ENCODE peak calls at places on chromosomes 6 and 20, in seven cellular contexts. F is CD8-positive, alpha-beta memory T cell; Y is heart right ventricle; H is H1; B is Panc1; O is Karpas-422; A is PC-3. J is an unnamed sample. For H3K4me1, the result is how much of the 10 kb centered on the place peaks cover.

GRCh38 chr6:17233531-17233930 is 47.6 kb upstream of the RBM24 start:
- DNase-seq in F (no peak), B (no peak), A (peak), O (no peak), Y (no peak), H (no peak), J (no peak)

GRCh38 chr6:168415149-168415992 is 25.6 kb upstream of the SMOC2 start:
- DNase-seq in H (no peak), Y (peak), O (no peak), A (no peak), F (no peak), B (no peak), J (peak)

GRCh38 chr6:26032387-26033131 is 54.7 kb upstream of the HFE start:
- DNase-seq in H (no peak), A (peak), Y (no peak), F (no peak), B (no peak), O (no peak), J (no peak)

GRCh38 chr6:124053315-124053714 is 249.7 kb downstream of the NKAIN2 start:
- DNase-seq in B (no peak), H (no peak), A (no peak), O (no peak), Y (no peak), F (no peak), J (no peak)

GRCh38 chr6:1610497-1611321 is 994 bp downstream of the FOXC1 start:
- DNase-seq in H (no peak), O (no peak), A (peak), F (no peak), Y (no peak), B (no peak), J (no peak)

GRCh38 chr20:38434770-38435554 is at the start of gene SNHG17:
- DNase-seq in F (peak), H (peak), Y (peak), O (peak), A (peak), B (peak), J (peak)

GRCh38 chr6:142323377-142323776 is 21.6 kb downstream of the ADGRG6 start:
- DNase-seq in B (peak), A (peak), Y (no peak), O (no peak), H (no peak), F (no peak), J (no peak)

GRCh38 chr6:22845467-22845866 is 276.1 kb downstream of the HDGFL1 start:
- DNase-seq in B (no peak), F (no peak), O (no peak), A (no peak), H (no peak), Y (no peak), J (no peak)

GRCh38 chr6:42932412-42932811 is 3.1 kb downstream of the CNPY3 start:
- DNase-seq in B (no peak), F (no peak), H (no peak), O (no peak), A (no peak), Y (no peak), J (no peak)

GRCh38 chr6:23213651-23214050 is 644.3 kb downstream of the HDGFL1 start:
- DNase-seq in A (peak), B (no peak), F (no peak), H (no peak), O (no peak), Y (no peak), J (no peak)

GRCh38 chr6:151475653-151476523 is 17.9 kb upstream of the CCDC170 start:
- DNase-seq in H (peak), F (peak), B (peak), O (peak), A (peak), Y (peak), J (peak)

GRCh38 chr6:32666420-32667300 is at the start of gene HLA-DQB1:
- DNase-seq in H (no peak), O (peak), F (peak), B (no peak), A (peak), Y (peak), J (peak)

GRCh38 chr6:161272600-161273355 is 1.1 kb downstream of the AGPAT4 start:
- DNase-seq in O (no peak), Y (peak), A (no peak), F (no peak), B (no peak), H (no peak), J (peak)

GRCh38 chr20:38505091-38505455 is 32.4 kb downstream of the RALGAPB start:
- DNase-seq in O (no peak), H (no peak), A (no peak), Y (no peak), F (no peak), B (no peak), J (no peak)

GRCh38 chr20:2080532-2081224 is 20.9 kb upstream of the STK35 start:
- DNase-seq in F (no peak), B (no peak), Y (no peak), H (no peak), O (no peak), A (no peak), J (no peak)

GRCh38 chr6:15593798-15594197 is 69.0 kb downstream of the DTNBP1 start:
- DNase-seq in O (no peak), H (no peak), F (no peak), B (no peak), Y (peak), A (no peak), J (no peak)

GRCh38 chr6:14448246-14448645 is 330.7 kb downstream of the CD83 start:
- DNase-seq in F (no peak), A (no peak), O (no peak), H (no peak), B (no peak), Y (no peak), J (no peak)

GRCh38 chr6:1894954-1895353 is 285.2 kb downstream of the FOXC1 start:
- DNase-seq in A (peak), F (no peak), H (no peak), O (no peak), Y (no peak), B (no peak), J (no peak)

GRCh38 chr20:63945921-63946920 is 10.0 kb downstream of the UCKL1 start:
- DNase-seq in A (no peak), F (no peak), H (no peak), Y (no peak), O (no peak), B (no peak), J (no peak)
- H3K4me1 ChIP-seq in A (under half), F (under half), H (under half), Y (half or more), O (under half), B (under half), J (half or more)

DNA sequence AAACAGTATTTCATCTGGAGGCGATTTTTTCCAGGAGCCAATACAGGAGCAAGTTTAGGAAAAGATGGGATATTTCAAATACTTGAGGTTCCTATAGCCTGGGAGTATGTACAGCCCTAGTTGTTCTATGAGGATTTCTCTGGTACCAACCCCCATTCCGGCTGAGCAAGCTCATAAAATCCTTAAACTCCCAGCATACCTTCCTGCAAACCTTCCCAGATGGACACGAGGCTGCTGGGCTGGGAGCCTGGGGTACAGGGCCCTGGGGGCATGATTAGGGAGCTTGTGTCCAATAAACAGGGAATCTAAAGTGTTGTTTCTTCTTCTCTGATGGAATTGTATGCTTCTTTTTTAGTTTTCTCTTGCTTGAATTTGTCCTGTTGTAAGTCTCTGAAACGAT is 1.5 kb downstream of the PRRC2A start:
- DNase-seq in O (no peak), B (no peak), H (no peak), A (peak), Y (no peak), F (no peak), J (no peak)
- H3K4me3 ChIP-seq in O (peak), B (peak), H (peak), A (peak), Y (peak), F (no peak), J (peak)

GRCh38 chr6:100335999-100336398 is 128.7 kb downstream of the SIM1 start:
- DNase-seq in O (no peak), H (no peak), A (no peak), B (no peak), F (no peak), Y (no peak), J (no peak)

GRCh38 chr6:100342830-100343229 is 121.9 kb downstream of the SIM1 start:
- DNase-seq in F (no peak), H (no peak), Y (no peak), O (no peak), B (no peak), A (no peak), J (no peak)

GRCh38 chr6:100339574-100340255 is 125.0 kb downstream of the SIM1 start:
- DNase-seq in B (no peak), A (no peak), Y (no peak), O (no peak), H (no peak), F (no peak), J (no peak)

GRCh38 chr6:100343678-100344077 is 121.0 kb downstream of the SIM1 start:
- DNase-seq in B (no peak), Y (no peak), A (no peak), O (no peak), F (no peak), H (no peak), J (no peak)

GRCh38 chr6:100338090-100338489 is 126.6 kb downstream of the SIM1 start:
- DNase-seq in Y (no peak), B (no peak), O (no peak), A (no peak), H (no peak), F (no peak), J (no peak)
- H3K4me1 ChIP-seq in Y (under half), B (under half), O (under half), A (under half), H (under half), F (under half), J (under half)

GRCh38 chr20:11777387-11777786 is 140.3 kb upstream of the BTBD3 start:
- DNase-seq in Y (no peak), O (no peak), H (no peak), B (no peak), A (no peak), F (no peak), J (no peak)
- H3K4me3 ChIP-seq in Y (no peak), O (no peak), H (no peak), B (no peak), A (no peak), F (no peak), J (no peak)

DNA sequence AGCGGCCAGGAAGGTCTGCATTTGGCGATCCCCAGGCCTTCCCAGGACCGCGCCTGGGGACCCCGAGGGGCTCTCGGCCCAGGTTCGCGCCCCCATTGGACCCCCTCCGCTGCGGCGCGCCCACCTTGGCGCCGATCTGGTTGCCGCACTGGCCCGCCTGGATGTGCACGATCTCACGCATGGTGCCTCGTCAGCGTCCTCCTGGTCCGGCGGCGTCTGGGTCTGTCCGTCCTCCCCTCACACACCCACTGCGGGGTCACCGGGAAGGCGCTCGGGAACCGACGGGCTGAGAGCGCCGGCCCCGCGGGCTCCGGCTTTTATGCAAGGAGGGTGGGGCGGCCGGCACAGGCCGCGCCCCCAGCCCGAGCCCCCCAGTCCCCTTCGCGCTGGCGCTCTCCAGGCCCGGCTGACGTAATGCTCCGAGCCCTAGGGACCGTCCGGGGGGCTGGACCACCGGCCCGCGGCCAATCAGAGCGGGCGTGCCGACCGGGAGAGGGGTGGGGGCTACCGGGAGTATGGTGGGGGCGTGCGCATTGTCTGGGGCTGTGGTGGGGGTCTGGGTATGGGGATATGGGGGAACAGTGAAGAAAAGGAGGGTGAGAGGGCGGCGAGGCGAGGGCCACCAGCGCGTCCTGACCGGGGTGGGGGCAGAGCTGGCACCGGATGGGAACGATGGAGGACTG is at the start of gene TUBB2B:
- DNase-seq in F (no peak), B (no peak), O (peak), H (no peak), A (no peak), Y (no peak), J (no peak)
- H3K4me1 ChIP-seq in F (half or more), B (under half), O (under half), H (under half), A (under half), Y (under half), J (half or more)

GRCh38 chr20:4815618-4816017 is 93.9 kb downstream of the PRND start:
- DNase-seq in O (peak), B (no peak), Y (no peak), H (no peak), A (no peak), F (no peak), J (no peak)
- H3K4me3 ChIP-seq in O (peak), B (no peak), Y (no peak), H (no peak), A (no peak), F (peak), J (no peak)

DNA sequence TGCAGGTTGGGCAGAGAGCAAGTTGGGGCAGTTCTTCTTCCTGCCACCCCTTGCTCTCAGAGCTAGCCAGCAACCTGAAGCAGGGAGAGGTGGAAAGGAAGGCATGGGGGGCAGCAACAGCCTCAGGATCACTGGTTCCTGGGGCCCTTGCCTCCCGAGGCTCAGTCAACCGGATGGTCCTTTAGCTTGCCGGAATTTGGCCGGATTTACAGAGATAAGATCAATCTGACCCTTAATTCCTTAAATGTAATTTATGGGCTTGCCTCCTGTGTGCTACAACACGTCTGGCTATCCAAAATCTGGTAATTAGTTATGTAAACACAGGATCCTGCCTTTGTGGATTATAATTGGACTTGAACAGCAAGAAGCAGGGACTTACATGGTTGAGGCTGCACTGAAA is 19.5 kb upstream of the TCP11 start:
- DNase-seq in B (no peak), O (no peak), Y (no peak), F (no peak), H (no peak), A (no peak), J (no peak)
- H3K4me1 ChIP-seq in B (under half), O (under half), Y (under half), F (under half), H (under half), A (under half), J (under half)

DNA sequence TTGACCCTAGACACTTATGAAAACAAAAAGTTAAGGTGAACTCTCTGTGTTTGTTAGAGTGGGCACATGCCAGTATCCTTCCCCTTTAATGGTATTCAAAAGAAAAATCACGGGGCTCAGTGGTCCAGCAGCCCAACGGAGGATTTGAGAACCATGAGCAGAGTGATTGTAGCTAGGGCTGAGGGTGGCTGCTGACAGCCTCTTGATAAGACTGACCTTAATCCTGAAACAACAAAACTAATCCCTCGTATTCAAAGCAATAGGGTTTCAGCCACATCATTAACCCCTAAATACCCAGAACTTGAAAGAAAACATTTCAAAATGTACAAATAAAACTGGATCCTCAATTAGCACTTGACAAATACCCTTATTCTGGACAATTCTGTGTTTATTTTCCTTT is 95.1 kb downstream of the SNAP25 start:
- DNase-seq in B (no peak), H (no peak), F (no peak), Y (no peak), A (no peak), O (no peak), J (no peak)
- H3K4me3 ChIP-seq in B (no peak), H (no peak), F (no peak), Y (no peak), A (no peak), O (no peak), J (no peak)

GRCh38 chr6:4756247-4756646 is 20.0 kb upstream of the CDYL start:
- DNase-seq in H (no peak), B (no peak), A (peak), F (no peak), O (no peak), Y (no peak), J (no peak)
- H3K4me1 ChIP-seq in H (under half), B (under half), A (under half), F (under half), O (under half), Y (under half), J (under half)

DNA sequence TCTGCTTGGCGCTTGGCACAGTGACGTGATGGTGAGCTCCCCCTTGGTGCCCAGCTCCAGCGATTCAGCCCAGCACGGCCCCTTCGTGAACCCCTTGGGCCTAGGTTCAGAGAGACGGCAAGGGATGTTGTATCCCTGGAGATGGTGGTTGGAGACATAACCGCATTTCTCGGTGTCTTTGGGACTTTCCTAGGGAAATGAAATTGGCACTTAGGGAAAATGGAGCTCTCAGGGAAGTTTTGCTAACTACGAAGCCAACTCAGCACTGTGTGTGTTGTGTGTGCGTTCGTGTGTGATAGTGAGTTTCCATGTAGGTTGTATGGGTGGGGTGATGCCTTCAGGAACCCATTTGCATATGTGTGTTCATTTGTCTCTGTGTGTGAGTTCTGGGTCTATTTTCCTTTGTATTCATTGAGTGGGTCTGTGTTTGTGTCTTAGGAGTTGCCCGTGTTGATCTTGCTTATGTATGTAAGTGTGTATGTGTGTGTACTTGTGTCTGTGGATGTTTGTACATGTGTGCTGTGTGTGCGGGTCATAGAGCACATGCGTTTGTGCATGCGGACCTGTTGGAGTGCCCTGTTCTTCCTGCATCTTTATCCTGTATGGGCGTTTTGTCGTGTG is 46.4 kb downstream of the HNF4A start:
- DNase-seq in H (no peak), A (no peak), B (no peak), Y (no peak), O (no peak), F (no peak), J (no peak)
- H3K4me3 ChIP-seq in H (no peak), A (no peak), B (no peak), Y (no peak), O (no peak), F (no peak), J (no peak)